ENCODE peak calls at places on chromosomes 2 and 18, in seven cellular contexts. M is H54, T is brain microvascular endothelial cell, Y is GM13976, R is posterior vena cava, G is A549, Q is left lung. O is an unnamed sample.

GRCh38 chr2:121018136-121019057 is 266.6 kb downstream of the TFCP2L1 start:
- DNase-seq in M (no peak), T (peak), Y (no peak), R (no peak), G (no peak), Q (no peak), O (no peak)

GRCh38 chr2:20111311-20112131 is 60.1 kb upstream of the LAPTM4A start:
- DNase-seq in M (no peak), T (no peak), Y (no peak), R (peak), G (no peak), Q (no peak), O (no peak)

GRCh38 chr2:121038831-121039230 is 246.2 kb downstream of the TFCP2L1 start:
- DNase-seq in M (peak), T (no peak), Y (no peak), R (peak), G (peak), Q (no peak), O (no peak)

GRCh38 chr2:194822657-194823056 is 834.4 kb upstream of the SLC39A10 start:
- DNase-seq in M (no peak), T (no peak), Y (no peak), R (no peak), G (no peak), Q (no peak), O (no peak)

GRCh38 chr18:76805221-76805620 is 17.1 kb upstream of the ZNF236 start:
- DNase-seq in M (no peak), T (peak), Y (no peak), R (no peak), G (no peak), Q (no peak), O (no peak)

GRCh38 chr2:182715121-182715895 is 749 bp upstream of the DNAJC10 start:
- DNase-seq in M (no peak), T (peak), Y (no peak), R (no peak), G (peak), Q (no peak), O (no peak)

GRCh38 chr2:188870289-188870688 is 103.9 kb upstream of the COL3A1 start:
- DNase-seq in M (no peak), T (peak), Y (no peak), R (no peak), G (no peak), Q (no peak), O (no peak)

GRCh38 chr2:26606847-26607190 is 34.3 kb downstream of the CIB4 start:
- DNase-seq in M (no peak), T (no peak), Y (no peak), R (peak), G (no peak), Q (no peak), O (no peak)

GRCh38 chr2:239502430-239503221 is 101.8 kb upstream of the HDAC4 start:
- DNase-seq in M (no peak), T (no peak), Y (no peak), R (no peak), G (no peak), Q (peak), O (no peak)

GRCh38 chr18:80171190-80171872 is 62.3 kb downstream of the ADNP2 start:
- DNase-seq in M (peak), T (no peak), Y (peak), R (no peak), G (peak), Q (peak), O (no peak)

GRCh38 chr2:20052229-20052871 is 922 bp upstream of the LAPTM4A start:
- DNase-seq in M (no peak), T (no peak), Y (no peak), R (no peak), G (peak), Q (no peak), O (no peak)

GRCh38 chr2:241184901-241185300 is 3.6 kb upstream of the ANO7 start:
- DNase-seq in M (no peak), T (no peak), Y (no peak), R (peak), G (no peak), Q (no peak), O (no peak)

GRCh38 chr2:166568409-166568808 is 74.4 kb upstream of the SCN7A start:
- DNase-seq in M (no peak), T (no peak), Y (no peak), R (no peak), G (no peak), Q (no peak), O (no peak)

GRCh38 chr2:190533968-190534309 is 583 bp downstream of the NEMP2 start:
- DNase-seq in M (no peak), T (no peak), Y (no peak), R (no peak), G (no peak), Q (no peak), O (no peak)

GRCh38 chr18:5424903-5425302 is 118.9 kb downstream of the EPB41L3 start:
- DNase-seq in M (no peak), T (peak), Y (peak), R (no peak), G (peak), Q (no peak), O (no peak)

GRCh38 chr2:115071534-115071933 is 629.1 kb downstream of the DPP10 start:
- DNase-seq in M (no peak), T (no peak), Y (no peak), R (no peak), G (no peak), Q (peak), O (no peak)

GRCh38 chr2:172484253-172484652 is 56.9 kb downstream of the ITGA6 start:
- DNase-seq in M (no peak), T (no peak), Y (no peak), R (no peak), G (peak), Q (no peak), O (no peak)

GRCh38 chr2:38794235-38794946 is 16.4 kb downstream of the GEMIN6 start:
- DNase-seq in M (no peak), T (no peak), Y (no peak), R (no peak), G (no peak), Q (no peak), O (no peak)

GRCh38 chr2:217636578-217637267 is 366.1 kb downstream of the TNS1 start:
- DNase-seq in M (no peak), T (no peak), Y (no peak), R (no peak), G (no peak), Q (no peak), O (no peak)

GRCh38 chr2:18077211-18077610 is 198.7 kb downstream of the KCNS3 start:
- DNase-seq in M (no peak), T (no peak), Y (no peak), R (no peak), G (no peak), Q (no peak), O (no peak)

GRCh38 chr18:78688249-78688648 is 291.4 kb upstream of the SALL3 start:
- DNase-seq in M (no peak), T (no peak), Y (no peak), R (peak), G (no peak), Q (no peak), O (no peak)

O was measured in T1000.